ENCODE peak calls at places on chromosomes 4 and X, in eight cellular contexts. M is lung, B is heart right ventricle, X is stomach, P is H9, H is ascending aorta, J is mammary epithelial cell, G is GM23248. Y is an unnamed sample. For H3K4me1, the result is how much of the 10 kb centered on the place peaks cover.

GRCh38 chr4:6225469-6225868 is 25.1 kb upstream of the JAKMIP1 start:
- DNase-seq in M (no peak), H (no peak), G (peak), P (peak), B (no peak), X (peak), J (peak), Y (no peak)

GRCh38 chrX:10619311-10620015 is 922 bp downstream of the MID1 start:
- DNase-seq in B (no peak), P (no peak), H (no peak), J (no peak), M (no peak), X (no peak), G (peak), Y (no peak)

GRCh38 chr4:168409089-168409801 is 71.0 kb downstream of the DDX60L start:
- DNase-seq in H (no peak), X (no peak), B (no peak), P (no peak), G (peak), M (no peak), J (peak), Y (no peak)

GRCh38 chrX:46588263-46588662 is 14.7 kb downstream of the CHST7 start:
- DNase-seq in P (peak), J (no peak), M (no peak), G (peak), X (no peak), H (no peak), B (peak), Y (peak)

GRCh38 chrX:120251471-120252011 is 929 bp downstream of the ZBTB33 start:
- DNase-seq in X (peak), H (no peak), M (no peak), P (no peak), B (peak), J (peak), G (peak), Y (no peak)

GRCh38 chr4:143337600-143338287 is 1.1 kb downstream of the GAB1 start:
- DNase-seq in X (peak), H (no peak), G (peak), B (peak), P (peak), J (peak), M (peak), Y (peak)

GRCh38 chr4:126955292-126956191 is 677.2 kb upstream of the INTU start:
- DNase-seq in J (no peak), P (peak), G (no peak), H (no peak), X (no peak), M (no peak), B (no peak), Y (no peak)

GRCh38 chr4:64271601-64272081 is 137.6 kb downstream of the TECRL start:
- DNase-seq in H (no peak), X (no peak), B (peak), G (peak), P (peak), M (no peak), J (peak), Y (peak)

GRCh38 chr4:55363618-55364420 is 17.8 kb downstream of the SRD5A3 start:
- DNase-seq in G (no peak), P (no peak), B (no peak), H (no peak), M (no peak), J (no peak), X (no peak), Y (peak)

GRCh38 chr4:23022032-23022431 is 329.3 kb downstream of the GBA3 start:
- DNase-seq in M (no peak), H (no peak), J (peak), B (no peak), X (no peak), P (no peak), G (peak), Y (no peak)

GRCh38 chrX:12984629-12985303 is 9.9 kb downstream of the TMSB4X start:
- DNase-seq in M (no peak), G (peak), X (peak), B (no peak), H (no peak), P (no peak), J (peak), Y (no peak)

GRCh38 chr4:176002007-176002623 is 63.5 kb upstream of the WDR17 start:
- DNase-seq in H (no peak), M (peak), G (peak), P (peak), B (peak), X (peak), J (no peak), Y (no peak)

GRCh38 chr4:30833206-30833605 is 113.0 kb downstream of the PCDH7 start:
- DNase-seq in J (no peak), X (no peak), B (no peak), M (no peak), P (no peak), H (no peak), G (no peak), Y (no peak)

GRCh38 chr4:169620846-169621228 is 459 bp downstream of the CLCN3 start:
- DNase-seq in P (no peak), G (peak), H (no peak), M (no peak), X (no peak), B (no peak), J (peak), Y (no peak)

GRCh38 chr4:131013226-131013625 is 1917.3 kb downstream of the C4orf33 start:
- DNase-seq in P (no peak), B (no peak), M (no peak), G (no peak), X (no peak), J (no peak), H (no peak), Y (no peak)

GRCh38 chr4:67556426-67556825 is 2.1 kb upstream of the STAP1 start:
- DNase-seq in X (no peak), M (no peak), G (no peak), B (no peak), H (no peak), J (no peak), P (no peak), Y (no peak)

GRCh38 chr4:2259541-2260267 is 2.2 kb downstream of the MXD4 start:
- DNase-seq in H (peak), M (no peak), B (no peak), J (no peak), X (peak), P (no peak), G (no peak), Y (peak)
- H3K4me1 ChIP-seq in H (half or more), M (under half), B (half or more), J (under half), X (half or more), P (under half), G (under half), Y (under half)

GRCh38 chr4:113404167-113404571 is 354.7 kb downstream of the ANK2 start:
- DNase-seq in J (no peak), P (no peak), X (no peak), H (no peak), B (no peak), G (no peak), M (no peak), Y (no peak)
- H3K4me1 ChIP-seq in J (under half), P (under half), X (under half), H (under half), B (under half), G (under half), M (under half), Y (under half)

GRCh38 chr4:76458297-76458696 is 23.3 kb downstream of the SHROOM3 start:
- DNase-seq in P (no peak), H (no peak), J (no peak), X (no peak), B (no peak), M (no peak), G (no peak), Y (no peak)

GRCh38 chr4:76453232-76453631 is 18.2 kb downstream of the SHROOM3 start:
- DNase-seq in X (no peak), J (no peak), H (no peak), G (no peak), M (no peak), P (no peak), B (no peak), Y (no peak)

GRCh38 chr4:76458829-76459228 is 23.8 kb downstream of the SHROOM3 start:
- DNase-seq in G (no peak), H (no peak), P (no peak), B (peak), M (no peak), X (no peak), J (no peak), Y (no peak)

GRCh38 chr4:76459291-76459723 is 24.3 kb downstream of the SHROOM3 start:
- DNase-seq in M (no peak), G (peak), P (peak), X (no peak), B (no peak), H (no peak), J (peak), Y (no peak)

DNA sequence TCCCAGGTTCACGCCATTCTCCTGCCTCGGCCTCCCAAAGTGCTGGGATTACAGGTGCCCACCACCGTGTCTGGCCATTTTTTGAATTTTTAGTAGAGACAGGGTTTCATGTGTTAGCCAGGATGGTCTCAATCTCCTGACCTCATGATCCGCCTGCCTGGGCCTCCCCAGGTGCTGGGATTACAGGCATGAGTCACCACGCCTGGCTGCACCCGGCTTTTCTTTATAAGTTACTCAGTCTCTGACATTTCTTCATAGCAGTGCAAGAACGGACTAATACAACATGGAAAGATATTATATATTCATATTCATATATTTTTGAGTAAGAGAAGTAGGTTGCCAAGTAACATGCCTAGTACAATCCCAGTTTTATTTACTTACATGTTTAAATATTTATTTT is 22.9 kb downstream of the SHROOM3 start:
- DNase-seq in G (no peak), H (no peak), B (no peak), J (peak), P (peak), M (no peak), X (no peak), Y (no peak)
- H3K4me1 ChIP-seq in G (under half), H (under half), B (under half), J (under half), P (under half), M (under half), X (under half), Y (under half)

GRCh38 chr4:83364312-83364711 is 29.7 kb upstream of the HPSE start:
- DNase-seq in J (peak), B (no peak), G (no peak), M (no peak), P (no peak), H (no peak), X (no peak), Y (no peak)

GRCh38 chr4:83358410-83358809 is 23.8 kb upstream of the HPSE start:
- DNase-seq in B (no peak), J (peak), H (no peak), X (no peak), P (no peak), G (peak), M (no peak), Y (no peak)

GRCh38 chr4:83360018-83360417 is 25.4 kb upstream of the HPSE start:
- DNase-seq in H (no peak), B (no peak), J (no peak), G (no peak), X (no peak), M (no peak), P (no peak), Y (no peak)

GRCh38 chr4:83361416-83362196 is 27.0 kb upstream of the HPSE start:
- DNase-seq in X (no peak), G (no peak), M (no peak), P (peak), H (no peak), B (no peak), J (no peak), Y (no peak)

GRCh38 chr4:83362492-83363329 is 28.1 kb upstream of the HPSE start:
- DNase-seq in G (peak), P (no peak), H (no peak), M (no peak), X (no peak), J (peak), B (no peak), Y (no peak)
- H3K4me1 ChIP-seq in G (under half), P (under half), H (under half), M (under half), X (under half), J (under half), B (under half), Y (under half)

DNA sequence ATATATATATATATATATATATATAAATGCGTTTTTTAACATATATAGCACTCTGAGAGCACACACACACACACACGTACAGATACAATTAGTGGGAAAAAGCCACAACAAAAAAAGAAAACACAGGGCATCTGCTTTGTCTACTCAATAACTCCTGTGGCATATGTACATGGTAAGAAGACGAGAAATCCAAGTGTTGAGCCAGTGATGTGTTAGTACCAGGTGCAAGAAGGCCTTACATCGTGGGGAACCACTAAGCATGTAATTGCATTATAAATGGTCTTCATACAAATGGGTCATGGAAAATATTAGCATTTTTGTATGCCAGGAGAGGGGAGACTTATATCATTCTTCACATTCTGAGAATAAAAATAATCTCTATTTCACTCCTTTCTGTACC is 62.7 kb upstream of the FAM47B start:
- DNase-seq in H (no peak), P (no peak), J (no peak), G (no peak), X (no peak), M (no peak), B (no peak), Y (no peak)
- H3K4me1 ChIP-seq in H (under half), P (under half), J (under half), G (under half), X (under half), M (under half), B (under half), Y (under half)

Y was measured in right atrium auricular region.